ENCODE peak calls at places on chromosomes 2 and 18, in nine cellular contexts. W is kidney, M is endothelial cell, T is AG04450, E is WTC11, F is cardiac muscle cell, H is retinal pigment epithelial cell, X is left ventricle myocardium inferior, P is left lung. C is an unnamed sample.

GRCh38 chr2:215532844-215533243 is 97.0 kb upstream of the FN1 start:
- DNase-seq in M (no peak), W (no peak), T (no peak), F (no peak), X (no peak), E (no peak), P (no peak), H (no peak), C (no peak)

GRCh38 chr2:160868891-160869290 is 291.3 kb upstream of the TANK start:
- DNase-seq in F (no peak), X (no peak), P (no peak), H (no peak), T (peak), W (no peak), E (no peak), M (no peak), C (no peak)

GRCh38 chr2:27175330-27175729 is 26.5 kb downstream of the TCF23 start:
- DNase-seq in X (no peak), M (no peak), T (no peak), F (no peak), E (no peak), W (no peak), P (no peak), H (no peak), C (no peak)

GRCh38 chr18:7987284-7987976 is 420.3 kb downstream of the PTPRM start:
- DNase-seq in W (no peak), T (no peak), E (no peak), X (no peak), M (no peak), F (no peak), P (no peak), H (peak), C (no peak)

GRCh38 chr2:25711641-25712369 is 38.4 kb upstream of the DTNB start:
- DNase-seq in P (no peak), F (peak), E (no peak), H (peak), M (no peak), X (no peak), T (no peak), W (no peak), C (no peak)

GRCh38 chr2:46849741-46850474 is 65.7 kb downstream of the MCFD2 start:
- DNase-seq in P (no peak), M (no peak), H (peak), X (peak), T (peak), E (no peak), F (peak), W (peak), C (no peak)

GRCh38 chr2:40403233-40403841 is 48.6 kb downstream of the SLC8A1 start:
- DNase-seq in M (no peak), E (no peak), W (no peak), P (no peak), X (no peak), T (peak), H (no peak), F (no peak), C (no peak)

GRCh38 chr2:163347982-163348842 is 387.6 kb downstream of the FIGN start:
- DNase-seq in M (peak), P (peak), W (peak), T (peak), E (peak), H (peak), X (peak), F (peak), C (peak)

GRCh38 chr2:226659416-226659815 is 140.2 kb downstream of the IRS1 start:
- DNase-seq in F (no peak), W (no peak), X (no peak), E (no peak), M (no peak), P (no peak), T (no peak), H (no peak), C (no peak)

GRCh38 chr2:66903126-66903654 is 468.3 kb downstream of the MEIS1 start:
- DNase-seq in H (no peak), P (no peak), E (no peak), X (no peak), F (no peak), M (no peak), W (no peak), T (no peak), C (no peak)

GRCh38 chr2:212619954-212620353 is 81.4 kb upstream of the ERBB4 start:
- DNase-seq in X (no peak), W (no peak), H (no peak), E (no peak), F (no peak), T (no peak), P (no peak), M (no peak), C (no peak)

GRCh38 chr18:12397254-12397653 is 10.5 kb upstream of the PRELID3A start:
- DNase-seq in W (no peak), T (no peak), H (no peak), E (no peak), P (no peak), X (no peak), F (no peak), M (no peak), C (no peak)

GRCh38 chr2:219056176-219056895 is 4.4 kb downstream of the IHH start:
- DNase-seq in T (no peak), M (no peak), E (no peak), W (no peak), X (no peak), F (no peak), P (no peak), H (no peak), C (no peak)

GRCh38 chr2:225668606-225669266 is 269.2 kb downstream of the NYAP2 start:
- DNase-seq in P (no peak), W (no peak), H (no peak), F (peak), M (peak), E (no peak), T (peak), X (no peak), C (no peak)

GRCh38 chr18:9488535-9488934 is 13.2 kb downstream of the RALBP1 start:
- DNase-seq in T (no peak), W (no peak), M (no peak), X (no peak), P (no peak), E (no peak), F (no peak), H (no peak), C (no peak)

GRCh38 chr2:69298862-69299261 is 88.2 kb downstream of the GFPT1 start:
- DNase-seq in E (no peak), F (no peak), X (no peak), M (no peak), W (no peak), H (no peak), T (no peak), P (no peak), C (no peak)

GRCh38 chr2:170176212-170176611 is 1.7 kb upstream of the MYO3B start:
- DNase-seq in W (no peak), F (no peak), T (no peak), X (no peak), E (no peak), P (no peak), H (no peak), M (no peak), C (no peak)

GRCh38 chr18:11379660-11380059 is 229.7 kb upstream of the SLC35G4 start:
- DNase-seq in P (peak), H (no peak), M (no peak), F (no peak), E (no peak), T (no peak), W (no peak), X (no peak), C (no peak)

GRCh38 chr2:36707050-36707449 is 10.5 kb downstream of the VIT start:
- DNase-seq in E (no peak), M (no peak), X (no peak), H (peak), W (no peak), F (no peak), T (no peak), P (no peak), C (no peak)

GRCh38 chr18:75111673-75112485 is 97.1 kb downstream of the PTGR3 start:
- DNase-seq in X (no peak), F (no peak), T (no peak), E (no peak), W (no peak), P (no peak), H (peak), M (no peak), C (no peak)

GRCh38 chr2:241768850-241769249 is 7.8 kb upstream of the GAL3ST2 start:
- DNase-seq in P (no peak), F (no peak), W (no peak), X (no peak), E (no peak), M (no peak), T (no peak), H (no peak), C (no peak)

GRCh38 chr2:182650704-182651103 is 65.4 kb upstream of the DNAJC10 start:
- DNase-seq in P (no peak), T (no peak), W (no peak), E (no peak), X (no peak), M (no peak), H (no peak), F (peak), C (no peak)

GRCh38 chr2:174781996-174782395 is 17.7 kb upstream of the CHRNA1 start:
- DNase-seq in M (no peak), F (no peak), X (no peak), H (no peak), W (no peak), E (no peak), T (no peak), P (no peak), C (no peak)

GRCh38 chr2:69156624-69157023 is 143.6 kb downstream of the ANTXR1 start:
- DNase-seq in M (no peak), P (no peak), T (no peak), H (no peak), W (no peak), F (no peak), E (no peak), X (no peak), C (no peak)

GRCh38 chr2:47226124-47227040 is 71.3 kb upstream of the STPG4 start:
- DNase-seq in P (no peak), W (no peak), X (no peak), E (no peak), F (no peak), M (no peak), H (no peak), T (no peak), C (no peak)

GRCh38 chr2:158695287-158695686 is 99.8 kb upstream of the DAPL1 start:
- DNase-seq in F (no peak), X (no peak), M (no peak), P (no peak), H (no peak), E (no peak), W (no peak), T (no peak), C (no peak)

GRCh38 chr2:45237850-45238542 is 228.7 kb upstream of the SIX2 start:
- DNase-seq in T (peak), P (no peak), W (no peak), F (no peak), X (peak), E (no peak), H (no peak), M (no peak), C (no peak)

GRCh38 chr2:165016772-165017411 is 61.6 kb upstream of the SLC38A11 start:
- DNase-seq in H (no peak), X (no peak), F (peak), P (no peak), T (peak), M (peak), E (peak), W (no peak), C (no peak)

GRCh38 chr2:166464187-166464586 is 29.9 kb downstream of the SCN7A start:
- DNase-seq in E (no peak), P (no peak), X (no peak), H (no peak), M (no peak), F (no peak), W (no peak), T (no peak), C (no peak)

GRCh38 chr2:176165598-176166055 is 8.5 kb downstream of the HOXD3 start:
- DNase-seq in P (no peak), T (no peak), E (peak), X (no peak), W (no peak), M (no peak), H (no peak), F (no peak), C (no peak)

GRCh38 chr2:219697811-219698683 is 70.6 kb downstream of the SLC4A3 start:
- DNase-seq in F (no peak), H (no peak), T (no peak), E (no peak), X (no peak), M (no peak), W (no peak), P (no peak), C (no peak)

GRCh38 chr2:227430644-227431043 is 41.3 kb upstream of the AGFG1 start:
- DNase-seq in P (no peak), F (no peak), H (no peak), T (no peak), W (no peak), M (no peak), E (no peak), X (no peak), C (no peak)

GRCh38 chr2:100995309-100996075 is 6.6 kb upstream of the RPL31 start:
- DNase-seq in E (no peak), F (no peak), M (no peak), W (no peak), T (no peak), P (no peak), X (no peak), H (no peak), C (no peak)

GRCh38 chr18:51278045-51278649 is 80.7 kb upstream of the MEX3C start:
- DNase-seq in E (peak), M (peak), W (no peak), P (no peak), T (no peak), X (no peak), F (peak), H (no peak), C (no peak)

GRCh38 chr18:58590231-58590630 is 38.7 kb downstream of the ALPK2 start:
- DNase-seq in M (no peak), P (no peak), T (peak), F (peak), H (no peak), W (no peak), X (no peak), E (peak), C (no peak)

DNA sequence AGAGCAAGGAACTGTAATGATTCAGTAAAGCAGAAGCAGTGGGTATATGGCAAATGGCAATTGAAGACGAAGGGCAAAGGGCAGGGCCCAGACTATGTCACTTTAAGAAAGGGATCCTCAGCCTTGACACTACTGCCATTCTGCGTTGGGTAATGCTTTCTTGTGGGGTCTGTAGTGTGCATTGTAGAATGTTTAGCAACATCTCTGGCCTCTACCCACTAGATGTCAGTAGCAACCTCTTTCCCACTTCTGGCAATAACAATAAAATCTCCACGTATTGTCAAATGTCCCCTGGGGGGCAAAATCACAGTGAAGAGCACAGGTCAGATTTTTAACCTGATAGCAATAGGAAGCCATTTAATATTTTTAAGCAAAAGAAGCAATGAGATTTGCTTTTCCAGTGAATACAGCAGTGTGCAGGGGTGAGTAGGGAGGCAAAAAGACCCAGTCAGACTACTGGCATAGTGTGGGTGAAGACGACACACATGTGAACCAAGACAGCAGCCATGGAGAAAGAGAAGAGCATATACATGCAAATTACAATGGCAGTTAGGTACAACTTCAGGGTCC is 209.5 kb downstream of the DYM start:
- DNase-seq in E (no peak), F (peak), H (no peak), X (no peak), M (no peak), T (no peak), P (no peak), W (no peak), C (no peak)
- TF ChIP-seq CTCF in E (no peak), F (peak), H (peak), X (peak), M (no peak), T (peak), P (peak), W (peak), C (no peak)

GRCh38 chr2:43210467-43211303 is 15.7 kb downstream of the ZFP36L2 start:
- DNase-seq in X (peak), W (peak), M (no peak), H (no peak), F (no peak), E (no peak), P (peak), T (peak), C (no peak)

GRCh38 chr2:43210125-43210466 is 16.3 kb downstream of the ZFP36L2 start:
- DNase-seq in H (no peak), M (no peak), F (no peak), P (peak), W (peak), T (no peak), X (no peak), E (no peak), C (no peak)

GRCh38 chr2:43206602-43207001 is 19.8 kb downstream of the ZFP36L2 start:
- DNase-seq in X (no peak), E (no peak), T (no peak), F (no peak), M (no peak), H (no peak), W (no peak), P (peak), C (no peak)

GRCh38 chr2:43209204-43209717 is 17.1 kb downstream of the ZFP36L2 start:
- DNase-seq in X (no peak), F (no peak), T (no peak), M (no peak), P (no peak), W (no peak), E (no peak), H (no peak), C (no peak)

DNA sequence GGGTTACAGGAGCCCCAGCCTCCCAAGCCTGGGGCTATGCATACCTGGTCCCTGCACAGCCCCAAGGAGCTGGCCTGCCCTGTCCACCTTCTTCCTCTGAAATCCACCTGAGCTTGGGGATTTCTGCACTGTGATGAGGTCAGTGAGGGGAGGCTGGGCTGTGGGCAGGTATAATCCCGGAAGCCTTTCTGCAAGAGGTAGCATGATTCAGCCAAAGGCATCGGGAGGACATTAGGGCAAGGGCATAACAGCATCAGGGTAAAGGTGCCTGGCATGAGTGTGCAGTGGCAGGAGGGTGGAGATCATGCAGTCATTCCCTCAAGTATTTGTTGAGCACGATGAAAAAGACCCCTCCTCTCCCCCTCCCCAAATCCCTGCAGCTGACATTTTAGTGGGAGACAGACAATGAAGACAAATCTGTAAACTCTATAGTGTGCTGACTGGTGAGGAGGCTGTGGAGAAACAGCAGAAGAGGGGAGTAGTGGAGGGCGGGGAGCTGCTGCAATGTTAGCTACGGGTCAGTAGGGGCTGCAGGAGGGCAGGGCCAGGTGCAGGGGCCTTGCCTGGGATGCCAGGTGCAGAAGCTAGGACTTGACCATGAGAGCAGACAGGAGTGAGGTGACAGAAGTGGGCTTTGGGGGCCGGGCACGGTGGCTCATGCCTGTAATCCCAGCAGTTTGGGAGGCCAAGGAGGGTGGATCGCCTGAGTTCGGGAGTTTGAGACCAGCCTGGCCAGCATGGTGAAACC is 18.7 kb downstream of the ZFP36L2 start:
- DNase-seq in M (no peak), X (no peak), F (no peak), H (no peak), E (peak), P (no peak), W (no peak), T (no peak), C (no peak)
- TF ChIP-seq CTCF in M (no peak), X (no peak), F (no peak), H (no peak), E (no peak), P (no peak), W (no peak), T (no peak), C (no peak)

DNA sequence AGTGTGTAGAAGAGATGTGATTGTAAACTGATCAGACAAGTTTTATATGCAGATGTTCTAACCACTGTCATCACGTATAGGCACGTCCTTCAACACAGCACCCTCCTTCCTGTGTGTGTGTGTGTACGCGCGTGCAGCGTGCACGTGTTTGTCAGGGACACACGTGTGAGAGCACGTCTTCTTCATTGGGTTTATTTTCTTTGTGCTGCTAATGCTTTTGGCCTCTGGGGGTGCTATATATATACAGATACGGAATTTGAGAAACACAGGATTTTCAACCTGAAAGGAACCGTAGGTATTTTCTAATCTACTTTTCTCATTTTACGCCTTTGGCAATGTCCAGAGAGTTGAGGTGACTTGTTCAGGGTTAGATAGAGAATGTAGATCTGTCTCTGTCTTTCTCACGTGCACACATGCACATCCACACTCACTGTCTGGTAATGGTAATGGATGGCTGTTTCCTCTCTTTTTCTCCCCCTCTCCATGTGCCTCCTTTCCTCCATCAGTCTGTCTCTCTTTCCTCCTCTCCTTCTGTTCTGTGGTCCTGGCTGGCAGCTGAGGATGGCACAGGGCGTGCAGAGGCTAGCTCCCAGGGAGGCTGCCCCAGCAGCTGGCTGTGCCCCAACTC is 13.4 kb upstream of the CELF4 start:
- DNase-seq in E (no peak), P (no peak), F (peak), M (no peak), H (no peak), T (no peak), W (no peak), X (no peak), C (no peak)
- TF ChIP-seq CTCF in E (peak), P (peak), F (peak), M (peak), H (peak), T (peak), W (peak), X (peak), C (no peak)

GRCh38 chr2:148917431-148917830 is 42.4 kb downstream of the KIF5C start:
- DNase-seq in P (no peak), T (no peak), M (no peak), E (no peak), X (no peak), W (no peak), F (no peak), H (no peak), C (no peak)
- TF ChIP-seq CTCF in P (no peak), T (no peak), M (no peak), E (no peak), X (no peak), W (no peak), F (no peak), H (no peak), C (no peak)

GRCh38 chr2:199480966-199481365 is 23.2 kb upstream of the SATB2 start:
- DNase-seq in E (no peak), M (no peak), W (no peak), T (no peak), P (no peak), F (no peak), X (no peak), H (no peak), C (no peak)

GRCh38 chr2:199485732-199486335 is 28.1 kb upstream of the SATB2 start:
- DNase-seq in F (peak), T (no peak), P (no peak), M (peak), W (no peak), E (peak), X (no peak), H (peak), C (no peak)

GRCh38 chr2:199488772-199489400 is 31.1 kb upstream of the SATB2 start:
- DNase-seq in H (peak), M (peak), T (peak), P (no peak), F (peak), E (peak), W (no peak), X (no peak), C (no peak)

GRCh38 chr2:199490049-199490448 is 32.3 kb upstream of the SATB2 start:
- DNase-seq in E (no peak), X (no peak), P (no peak), M (no peak), F (no peak), T (no peak), H (no peak), W (no peak), C (no peak)

GRCh38 chr2:199484927-199485326 is 27.2 kb upstream of the SATB2 start:
- DNase-seq in E (peak), X (no peak), M (no peak), W (no peak), P (no peak), T (no peak), H (no peak), F (no peak), C (no peak)
- TF ChIP-seq CTCF in E (no peak), X (no peak), M (no peak), W (no peak), P (no peak), T (peak), H (peak), F (no peak), C (no peak)

GRCh38 chr2:105179469-105180372 is 61.8 kb upstream of the GPR45 start:
- DNase-seq in M (peak), E (peak), W (peak), P (no peak), T (peak), F (peak), H (peak), X (no peak), C (no peak)
- TF ChIP-seq CTCF in M (no peak), E (no peak), W (peak), P (peak), T (peak), F (peak), H (peak), X (peak), C (no peak)